ENCODE peak calls at places on chromosomes 3 and 15, in ten cellular contexts. Y is retinal pigment epithelial cell, X is HFFc6, H is fibroblast of villous mesenchyme, M is fibroblast of lung, V is prostate gland, S is IMR-90, G is upper lobe of left lung, Z is GM12865, I is HCT116. W is an unnamed sample.

GRCh38 chr15:94028809-94029208 is 202.6 kb upstream of the MCTP2 start:
- DNase-seq in Y (no peak), X (no peak), H (no peak), M (no peak), V (no peak), S (no peak), G (no peak), Z (no peak), I (no peak), W (no peak)

GRCh38 chr15:88655103-88655553 is 16.3 kb downstream of the ISG20 start:
- DNase-seq in Y (no peak), X (no peak), H (no peak), M (no peak), V (no peak), S (no peak), G (peak), Z (no peak), I (no peak), W (no peak)

GRCh38 chr3:2218826-2219225 is 120.2 kb downstream of the CNTN4 start:
- DNase-seq in Y (no peak), X (no peak), H (no peak), M (no peak), V (no peak), S (no peak), G (no peak), Z (no peak), I (no peak), W (no peak)

GRCh38 chr15:90840954-90841353 is 27.4 kb upstream of the FURIN start:
- DNase-seq in Y (no peak), X (no peak), H (peak), M (no peak), V (no peak), S (no peak), G (no peak), Z (no peak), I (no peak), W (no peak)

GRCh38 chr3:72223116-72223515 is 438.2 kb upstream of the PROK2 start:
- DNase-seq in Y (no peak), X (no peak), H (peak), M (no peak), V (no peak), S (no peak), G (no peak), Z (no peak), I (no peak), W (no peak)

GRCh38 chr3:27213450-27213849 is 155.7 kb downstream of the NEK10 start:
- DNase-seq in Y (no peak), X (no peak), H (no peak), M (no peak), V (no peak), S (no peak), G (no peak), Z (no peak), I (no peak), W (no peak)

GRCh38 chr15:93974804-93975481 is 256.4 kb upstream of the MCTP2 start:
- DNase-seq in Y (peak), X (peak), H (peak), M (peak), V (peak), S (peak), G (no peak), Z (no peak), I (peak), W (no peak)

GRCh38 chr3:186985713-186986364 is 55.5 kb downstream of the ST6GAL1 start:
- DNase-seq in Y (no peak), X (no peak), H (no peak), M (no peak), V (no peak), S (no peak), G (no peak), Z (peak), I (no peak), W (peak)

DNA sequence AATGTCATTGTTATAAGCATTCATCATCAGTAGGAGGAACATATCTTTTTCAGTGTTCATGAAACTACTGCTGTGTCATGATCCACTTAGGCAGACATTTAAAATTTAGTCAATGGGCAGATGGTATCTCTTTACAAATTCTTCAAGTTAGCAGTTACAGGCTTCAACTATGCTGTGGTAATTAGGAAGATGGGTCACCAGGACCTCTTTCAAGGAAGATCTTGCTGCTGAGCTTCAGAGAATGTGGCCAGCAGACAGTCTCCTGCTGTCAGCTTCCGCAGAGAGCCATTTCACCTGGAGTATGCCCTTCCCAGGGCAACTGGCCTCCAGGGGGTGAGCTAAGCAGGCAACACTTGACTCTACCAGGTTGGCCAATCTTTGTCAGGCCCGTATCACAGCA is 19.4 kb downstream of the IFT57 start:
- DNase-seq in Y (no peak), X (peak), H (no peak), M (no peak), V (no peak), S (peak), G (no peak), Z (no peak), I (no peak), W (no peak)
- TF ChIP-seq CTCF in Y (no peak), X (peak), H (no peak), M (no peak), V (no peak), S (no peak), G (no peak), Z (no peak), I (no peak), W (no peak)

GRCh38 chr15:73051811-73052678 is at the start of gene NEO1:
- DNase-seq in Y (peak), X (peak), H (peak), M (peak), V (peak), S (peak), G (peak), Z (peak), I (peak), W (peak)

GRCh38 chr15:73053398-73053723 is 1.1 kb downstream of the NEO1 start:
- DNase-seq in Y (no peak), X (no peak), H (no peak), M (no peak), V (no peak), S (no peak), G (no peak), Z (no peak), I (no peak), W (no peak)

GRCh38 chr15:73051402-73051810 is 857 bp upstream of the NEO1 start:
- DNase-seq in Y (no peak), X (no peak), H (no peak), M (no peak), V (peak), S (no peak), G (peak), Z (no peak), I (no peak), W (no peak)

GRCh38 chr15:73054417-73054963 is 2.2 kb downstream of the NEO1 start:
- DNase-seq in Y (no peak), X (no peak), H (no peak), M (no peak), V (peak), S (no peak), G (no peak), Z (no peak), I (no peak), W (no peak)

DNA sequence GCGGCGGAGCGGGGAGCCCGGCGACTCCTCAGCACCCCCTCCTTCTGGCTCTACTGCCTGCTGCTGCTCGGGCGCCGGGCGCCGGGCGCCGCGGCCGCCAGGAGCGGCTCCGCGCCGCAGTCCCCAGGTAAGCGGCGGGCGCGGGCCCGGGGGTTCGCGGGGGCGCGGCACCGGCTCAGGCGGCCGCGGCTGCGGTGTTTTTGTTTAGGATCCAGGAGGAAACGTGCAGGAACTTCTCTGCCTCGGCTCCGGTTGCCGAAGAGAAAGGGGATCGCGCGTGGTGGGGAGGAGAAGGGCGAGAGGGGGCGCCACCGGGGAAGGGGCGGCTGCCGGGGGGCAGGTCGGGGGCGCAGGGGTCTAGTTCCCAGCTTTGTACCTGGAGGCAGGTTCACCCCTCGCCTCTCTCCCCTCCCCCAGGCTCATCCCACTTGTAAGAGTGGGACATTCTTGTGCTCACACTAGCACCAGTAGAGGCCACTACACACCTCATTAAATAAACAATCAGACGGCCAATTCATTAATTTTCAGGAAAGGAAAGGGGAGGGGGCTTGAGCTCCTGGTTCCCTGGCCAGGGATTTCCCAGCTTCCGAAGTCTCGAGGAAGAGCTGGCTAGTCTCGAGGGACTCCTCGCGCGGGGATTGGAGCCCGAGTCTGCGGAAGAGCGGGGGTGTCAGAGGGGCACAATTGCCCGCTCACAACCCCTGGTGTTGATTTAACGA is 575 bp downstream of the NEO1 start:
- DNase-seq in Y (peak), X (no peak), H (peak), M (peak), V (peak), S (peak), G (peak), Z (peak), I (peak), W (peak)
- TF ChIP-seq CTCF in Y (peak), X (peak), H (peak), M (no peak), V (no peak), S (no peak), G (peak), Z (peak), I (peak), W (peak)

GRCh38 chr15:39591896-39592315 is 11.0 kb downstream of the THBS1 start:
- DNase-seq in Y (no peak), X (peak), H (peak), M (no peak), V (no peak), S (peak), G (no peak), Z (no peak), I (no peak), W (no peak)

GRCh38 chr15:39592500-39592899 is 11.6 kb downstream of the THBS1 start:
- DNase-seq in Y (no peak), X (peak), H (peak), M (peak), V (no peak), S (peak), G (no peak), Z (no peak), I (no peak), W (no peak)

GRCh38 chr15:39589193-39589814 is 8.4 kb downstream of the THBS1 start:
- DNase-seq in Y (no peak), X (peak), H (peak), M (peak), V (no peak), S (no peak), G (no peak), Z (no peak), I (no peak), W (no peak)

GRCh38 chr15:39589815-39590644 is 9.2 kb downstream of the THBS1 start:
- DNase-seq in Y (no peak), X (peak), H (peak), M (peak), V (no peak), S (peak), G (no peak), Z (no peak), I (no peak), W (no peak)

DNA sequence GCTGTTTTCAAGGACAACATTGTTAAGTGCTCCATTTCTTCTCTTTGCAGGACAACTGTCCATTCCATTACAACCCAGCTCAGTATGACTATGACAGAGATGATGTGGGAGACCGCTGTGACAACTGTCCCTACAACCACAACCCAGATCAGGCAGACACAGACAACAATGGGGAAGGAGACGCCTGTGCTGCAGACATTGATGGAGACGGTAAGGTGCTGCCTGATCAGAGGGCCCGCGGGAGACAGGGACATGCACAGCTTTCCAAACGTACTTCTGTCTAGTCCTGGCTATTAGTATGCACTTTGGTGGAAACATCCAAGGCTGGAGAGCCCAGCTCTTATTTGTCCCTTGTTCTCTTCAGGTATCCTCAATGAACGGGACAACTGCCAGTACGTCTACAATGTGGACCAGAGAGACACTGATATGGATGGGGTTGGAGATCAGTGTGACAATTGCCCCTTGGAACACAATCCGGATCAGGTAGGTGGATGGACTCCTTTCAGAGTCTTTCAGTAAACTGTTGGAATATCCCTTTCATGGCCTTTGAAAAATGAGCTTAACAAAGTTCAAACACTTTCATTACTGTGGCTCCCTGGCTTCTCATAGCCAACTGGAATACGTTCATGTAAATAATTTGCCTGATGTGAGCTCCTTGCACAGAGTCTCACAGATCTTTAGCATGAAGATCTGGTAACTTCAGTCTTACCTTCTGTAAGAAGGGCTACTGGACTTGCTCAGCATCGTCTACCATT is 10.4 kb downstream of the THBS1 start:
- DNase-seq in Y (no peak), X (peak), H (peak), M (peak), V (no peak), S (peak), G (no peak), Z (no peak), I (no peak), W (no peak)
- TF ChIP-seq CTCF in Y (no peak), X (no peak), H (no peak), M (no peak), V (no peak), S (no peak), G (no peak), Z (no peak), I (no peak), W (no peak)

GRCh38 chr3:20230954-20231353 is 44.9 kb upstream of the SGO1 start:
- DNase-seq in Y (no peak), X (no peak), H (no peak), M (no peak), V (no peak), S (no peak), G (no peak), Z (no peak), I (no peak), W (no peak)

GRCh38 chr3:20222274-20222673 is 36.3 kb upstream of the SGO1 start:
- DNase-seq in Y (no peak), X (no peak), H (no peak), M (no peak), V (no peak), S (no peak), G (no peak), Z (no peak), I (no peak), W (no peak)

GRCh38 chr3:20225769-20226168 is 39.8 kb upstream of the SGO1 start:
- DNase-seq in Y (peak), X (peak), H (peak), M (peak), V (no peak), S (peak), G (no peak), Z (peak), I (peak), W (no peak)
- TF ChIP-seq CTCF in Y (peak), X (peak), H (peak), M (peak), V (no peak), S (peak), G (peak), Z (peak), I (peak), W (no peak)

DNA sequence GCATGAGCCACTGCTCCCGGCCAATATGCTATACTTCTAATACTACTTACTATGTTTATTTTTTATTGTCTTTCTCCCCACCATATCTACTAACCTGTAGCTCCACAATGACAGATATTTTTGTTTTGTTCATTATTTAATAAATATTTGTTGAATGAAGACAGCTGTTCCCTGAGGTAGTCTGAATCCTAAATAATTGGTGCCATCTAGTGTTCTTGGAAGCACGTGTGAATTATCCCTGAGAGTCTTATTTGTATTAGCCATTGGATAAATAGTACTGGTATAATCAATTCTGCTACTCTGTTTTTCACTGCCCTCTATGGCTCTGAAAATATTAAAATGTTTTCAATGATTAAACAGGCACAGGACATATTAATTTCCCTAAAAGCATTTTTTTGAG is 5.6 kb upstream of the APPL1 start:
- DNase-seq in Y (no peak), X (peak), H (peak), M (peak), V (no peak), S (peak), G (no peak), Z (no peak), I (no peak), W (no peak)
- TF ChIP-seq CTCF in Y (peak), X (peak), H (peak), M (peak), V (no peak), S (peak), G (no peak), Z (no peak), I (peak), W (no peak)

GRCh38 chr3:57555316-57555715 is 758 bp upstream of the PDE12 start:
- DNase-seq in Y (no peak), X (no peak), H (no peak), M (no peak), V (no peak), S (no peak), G (no peak), Z (peak), I (no peak), W (no peak)

GRCh38 chr3:57557088-57557537 is 1.0 kb downstream of the PDE12 start:
- DNase-seq in Y (no peak), X (peak), H (peak), M (peak), V (no peak), S (peak), G (peak), Z (peak), I (no peak), W (peak)

GRCh38 chr3:57559526-57559925 is 3.5 kb downstream of the PDE12 start:
- DNase-seq in Y (no peak), X (peak), H (peak), M (peak), V (no peak), S (peak), G (no peak), Z (no peak), I (no peak), W (no peak)

GRCh38 chr3:57555738-57556458 is at the start of gene PDE12:
- DNase-seq in Y (peak), X (peak), H (peak), M (peak), V (peak), S (peak), G (peak), Z (peak), I (peak), W (peak)

GRCh38 chr3:57556459-57557087 is 499 bp downstream of the PDE12 start:
- DNase-seq in Y (no peak), X (no peak), H (peak), M (no peak), V (no peak), S (no peak), G (peak), Z (no peak), I (no peak), W (peak)
- TF ChIP-seq CTCF in Y (no peak), X (no peak), H (no peak), M (no peak), V (no peak), S (no peak), G (no peak), Z (no peak), I (no peak), W (no peak)

GRCh38 chr3:38763569-38763968 is 52.4 kb downstream of the SCN10A start:
- DNase-seq in Y (no peak), X (no peak), H (no peak), M (no peak), V (no peak), S (no peak), G (no peak), Z (no peak), I (no peak), W (no peak)
- TF ChIP-seq CTCF in Y (no peak), X (no peak), H (no peak), M (no peak), V (no peak), S (no peak), G (no peak), Z (no peak), I (peak), W (no peak)

GRCh38 chr3:38117748-38118420 is 19.0 kb downstream of the ACAA1 start:
- DNase-seq in Y (no peak), X (peak), H (peak), M (peak), V (peak), S (peak), G (peak), Z (peak), I (peak), W (peak)
- TF ChIP-seq CTCF in Y (peak), X (peak), H (peak), M (peak), V (no peak), S (peak), G (peak), Z (peak), I (peak), W (peak)

GRCh38 chr15:84883916-84884781 is at the start of gene SLC28A1:
- DNase-seq in Y (no peak), X (no peak), H (no peak), M (no peak), V (no peak), S (no peak), G (no peak), Z (no peak), I (no peak), W (no peak)
- TF ChIP-seq CTCF in Y (no peak), X (no peak), H (no peak), M (no peak), V (no peak), S (no peak), G (no peak), Z (no peak), I (no peak), W (no peak)